ENCODE peak calls at places on chromosomes 2 and 18, in four cellular contexts. T is HepG2, G is GM12878, P is K562. B is an unnamed sample.

GRCh38 chr2:231642631-231643493 is 50.2 kb downstream of the TEX44 start:
- DNase-seq in T (peak), G (peak), P (peak), B (peak)

GRCh38 chr2:73776869-73777519 is 2.9 kb downstream of the DUSP11 start:
- DNase-seq in T (no peak), G (no peak), P (no peak), B (no peak)

GRCh38 chr2:218233543-218233942 is 16.6 kb downstream of the ARPC2 start:
- DNase-seq in T (no peak), G (no peak), P (no peak), B (no peak)

GRCh38 chr2:3201296-3201695 is 176.3 kb downstream of the EIPR1 start:
- DNase-seq in T (no peak), G (no peak), P (no peak), B (no peak)

GRCh38 chr2:226063704-226064390 is 664.3 kb downstream of the NYAP2 start:
- DNase-seq in T (no peak), G (no peak), P (no peak), B (no peak)

GRCh38 chr2:15702452-15702851 is 110.8 kb downstream of the DDX1 start:
- DNase-seq in T (no peak), G (no peak), P (no peak), B (no peak)

GRCh38 chr2:95384854-95385569 is 17.5 kb upstream of the FAHD2A start:
- DNase-seq in T (no peak), G (no peak), P (no peak), B (no peak)

GRCh38 chr2:220278022-220278421 is 650.6 kb downstream of the SLC4A3 start:
- DNase-seq in T (no peak), G (no peak), P (no peak), B (no peak)

GRCh38 chr2:122519366-122519765 is 763.9 kb downstream of the TSN start:
- DNase-seq in T (peak), G (no peak), P (no peak), B (no peak)

GRCh38 chr18:60775978-60776377 is 403.4 kb upstream of the MC4R start:
- DNase-seq in T (no peak), G (no peak), P (no peak), B (no peak)

GRCh38 chr2:14903709-14904374 is 271.3 kb downstream of the LRATD1 start:
- DNase-seq in T (peak), G (peak), P (peak), B (peak)

GRCh38 chr2:40101076-40101688 is 322.1 kb upstream of the THUMPD2 start:
- DNase-seq in T (no peak), G (no peak), P (no peak), B (no peak)

GRCh38 chr2:238669581-238670340 is 178.1 kb upstream of the TWIST2 start:
- DNase-seq in T (no peak), G (no peak), P (no peak), B (no peak)

GRCh38 chr2:152056418-152056817 is 42.4 kb downstream of the CACNB4 start:
- DNase-seq in T (no peak), G (no peak), P (no peak), B (no peak)

GRCh38 chr18:11992096-11992785 is 10.9 kb downstream of the IMPA2 start:
- DNase-seq in T (no peak), G (no peak), P (no peak), B (no peak)

GRCh38 chr2:101809656-101810055 is 112.1 kb downstream of the MAP4K4 start:
- DNase-seq in T (no peak), G (no peak), P (no peak), B (no peak)

GRCh38 chr2:19623488-19623887 is 265.1 kb upstream of the OSR1 start:
- DNase-seq in T (no peak), G (no peak), P (no peak), B (no peak)

GRCh38 chr2:99977947-99978346 is 164.4 kb downstream of the AFF3 start:
- DNase-seq in T (no peak), G (no peak), P (no peak), B (no peak)

GRCh38 chr18:6879508-6880195 is 150.1 kb downstream of the ARHGAP28 start:
- DNase-seq in T (no peak), G (no peak), P (no peak), B (no peak)

GRCh38 chr2:173414823-173415322 is 60.2 kb downstream of the CDCA7 start:
- DNase-seq in T (no peak), G (no peak), P (no peak), B (no peak)

GRCh38 chr2:223469270-223470057 is 132.7 kb downstream of the SCG2 start:
- DNase-seq in T (no peak), G (no peak), P (no peak), B (no peak)

GRCh38 chr2:203711399-203711798 is 5.0 kb downstream of the CD28 start:
- DNase-seq in T (no peak), G (no peak), P (no peak), B (no peak)

GRCh38 chr2:188628989-188629889 is 337.6 kb downstream of the GULP1 start:
- DNase-seq in T (no peak), G (no peak), P (no peak), B (no peak)

GRCh38 chr2:168849610-168850009 is 40.6 kb downstream of the SPC25 start:
- DNase-seq in T (peak), G (no peak), P (peak), B (peak)
- TF ChIP-seq FOXK2 in T (no peak), G (no peak), P (no peak), B (no peak)

GRCh38 chr2:235532307-235532706 is 38.5 kb downstream of the AGAP1 start:
- DNase-seq in T (no peak), G (no peak), P (no peak), B (no peak)
- TF ChIP-seq SP1 in T (no peak), G (no peak), P (no peak), B (no peak)

GRCh38 chr2:46364797-46365457 is 67.7 kb downstream of the EPAS1 start:
- DNase-seq in T (peak), G (no peak), P (peak), B (peak)
- TF ChIP-seq FOXK2 in T (no peak), G (no peak), P (no peak), B (no peak)

DNA sequence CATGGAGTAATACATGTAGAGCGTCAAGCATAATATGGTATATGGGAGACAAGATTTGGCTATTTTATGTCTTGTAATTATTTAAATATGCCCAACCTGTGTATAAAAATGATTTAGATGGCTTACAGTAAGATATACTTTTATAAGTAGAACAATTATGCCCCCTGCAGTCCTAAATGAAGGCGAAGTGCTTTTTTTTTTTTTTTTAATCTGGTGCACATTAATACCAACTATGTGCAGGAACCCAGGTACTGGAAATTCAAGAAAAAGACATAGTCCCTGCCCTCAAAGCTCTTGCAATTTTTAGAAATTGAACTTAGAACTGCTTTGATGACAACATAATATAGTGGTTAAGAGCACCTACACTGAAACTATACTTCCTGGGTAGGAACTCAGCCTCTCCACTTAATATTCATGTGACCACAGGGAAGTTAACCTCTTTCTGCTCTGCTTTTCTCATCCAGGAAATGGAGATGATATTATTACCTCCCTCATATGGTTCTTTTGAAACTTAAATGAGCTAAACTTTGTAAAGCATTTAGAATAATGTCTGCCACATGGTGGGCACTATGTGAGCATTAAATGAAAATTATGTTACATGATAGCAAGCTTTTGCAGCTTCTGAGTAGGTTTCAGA is 38.1 kb downstream of the AFTPH start:
- DNase-seq in T (peak), G (no peak), P (no peak), B (no peak)
- TF ChIP-seq SP1 in T (no peak), G (no peak), P (no peak), B (no peak)

GRCh38 chr18:48573632-48574293 is 34.9 kb downstream of the CTIF start:
- DNase-seq in T (peak), G (no peak), P (peak), B (no peak)
- TF ChIP-seq FOXK2 in T (no peak), G (no peak), P (no peak), B (no peak)

GRCh38 chr2:236103981-236104380 is 64.2 kb downstream of the GBX2 start:
- DNase-seq in T (no peak), G (no peak), P (no peak), B (no peak)
- TF ChIP-seq SP1 in T (no peak), G (no peak), P (no peak), B (no peak)

GRCh38 chr2:119049968-119050657 is 108.1 kb downstream of the MARCO start:
- DNase-seq in T (peak), G (no peak), P (peak), B (peak)
- TF ChIP-seq FOXK2 in T (no peak), G (no peak), P (no peak), B (no peak)

DNA sequence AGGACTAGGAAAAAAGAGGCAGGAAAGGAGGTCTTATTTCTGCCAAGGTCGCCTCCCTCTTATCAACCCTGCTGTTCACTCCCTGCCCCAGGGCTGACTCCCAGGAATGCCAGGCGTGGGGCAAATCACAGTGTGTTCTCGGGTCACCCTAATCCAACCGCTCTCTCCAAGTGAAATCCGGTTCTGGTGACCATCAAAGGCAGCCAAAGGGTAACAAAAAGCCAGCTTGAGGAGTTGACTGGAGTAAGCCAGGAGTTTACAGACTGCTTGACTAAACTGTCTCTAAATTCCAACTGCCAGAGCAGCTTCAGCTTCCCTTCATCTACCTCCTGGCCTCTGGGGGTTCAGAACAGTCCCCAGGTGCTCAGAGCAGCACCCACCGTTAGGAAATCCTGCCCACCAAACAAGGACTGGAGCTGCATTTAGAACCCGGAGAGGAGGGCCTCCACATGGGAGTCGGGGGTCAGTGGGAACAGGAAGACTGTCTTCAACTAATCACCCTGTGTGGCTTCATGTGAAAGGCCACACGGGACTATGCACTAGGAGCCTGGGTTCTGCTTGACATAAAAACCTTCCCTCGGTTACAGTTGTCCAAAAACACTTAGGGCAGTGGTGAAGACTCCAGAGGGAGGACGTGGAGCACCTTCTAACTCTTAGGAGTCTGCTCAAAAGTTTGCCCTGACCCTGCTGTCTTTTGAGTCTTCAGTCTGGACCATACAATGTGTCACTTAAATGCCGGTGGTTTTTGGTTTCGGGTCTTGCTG is 24.2 kb upstream of the MCFD2 start:
- DNase-seq in T (peak), G (no peak), P (no peak), B (no peak)
- TF ChIP-seq SP1 in T (no peak), G (peak), P (no peak), B (no peak)

B was measured in HEK293T.